ENCODE peak calls at places on chromosomes 6 and 20, in ten cellular contexts. X is activated naive CD8-positive, alpha-beta T cell treated with anti-CD3 and anti-CD28 coated beads, Interleukin-2, amount 50 U/mL, for 24 hours; A is SW480; M is endodermal cell; B is B cell; E is endothelial cell of umbilical vein; Z is fibroblast of the aortic adventitia; C is kidney epithelial cell; U is PC-9; F is lower leg skin. P is an unnamed sample.

GRCh38 chr20:5865604-5866003 is 84.7 kb downstream of the TRMT6 start:
- DNase-seq in X (no peak), A (no peak), M (no peak), B (no peak), E (no peak), Z (no peak), C (no peak), U (no peak), F (no peak), P (no peak)

GRCh38 chr6:130927305-130927704 is 100.1 kb downstream of the SMLR1 start:
- DNase-seq in X (no peak), A (peak), M (no peak), B (no peak), E (no peak), Z (no peak), C (peak), U (no peak), F (no peak), P (no peak)

GRCh38 chr6:170117111-170117972 is 173.5 kb downstream of the DLL1 start:
- DNase-seq in X (no peak), A (no peak), M (peak), B (no peak), E (no peak), Z (no peak), C (no peak), U (no peak), F (no peak), P (peak)

GRCh38 chr6:101266063-101266462 is 127.4 kb upstream of the GRIK2 start:
- DNase-seq in X (no peak), A (peak), M (no peak), B (no peak), E (no peak), Z (no peak), C (no peak), U (no peak), F (no peak), P (no peak)

GRCh38 chr6:53960311-53960710 is 150.9 kb upstream of the MLIP start:
- DNase-seq in X (no peak), A (no peak), M (no peak), B (no peak), E (no peak), Z (no peak), C (no peak), U (no peak), F (no peak), P (no peak)

GRCh38 chr6:166957087-166957804 is 896 bp upstream of the RNASET2 start:
- DNase-seq in X (peak), A (peak), M (peak), B (no peak), E (no peak), Z (no peak), C (no peak), U (peak), F (peak), P (peak)

GRCh38 chr20:31607640-31608255 is 2.7 kb downstream of the ID1 start:
- DNase-seq in X (no peak), A (no peak), M (no peak), B (no peak), E (peak), Z (peak), C (no peak), U (no peak), F (no peak), P (no peak)

GRCh38 chr20:49675368-49676151 is 38.1 kb downstream of the B4GALT5 start:
- DNase-seq in X (no peak), A (peak), M (no peak), B (no peak), E (no peak), Z (no peak), C (peak), U (peak), F (no peak), P (peak)

GRCh38 chr6:152295346-152295745 is 341.8 kb downstream of the SYNE1 start:
- DNase-seq in X (no peak), A (no peak), M (no peak), B (no peak), E (no peak), Z (peak), C (no peak), U (no peak), F (no peak), P (no peak)

GRCh38 chr6:32195902-32196681 is 3.6 kb upstream of the GPSM3 start:
- DNase-seq in X (peak), A (peak), M (peak), B (peak), E (peak), Z (peak), C (peak), U (peak), F (peak), P (peak)

GRCh38 chr6:115983998-115984397 is 76.7 kb downstream of the FRK start:
- DNase-seq in X (no peak), A (no peak), M (no peak), B (no peak), E (no peak), Z (no peak), C (no peak), U (no peak), F (no peak), P (no peak)